ENCODE peak calls at places on chromosomes 7 and 10, in seven cellular contexts. A, T, P, L, O, I and F are unnamed samples. For H3K4me1 and H3K9me3, the result is how much of the 10 kb centered on the place peaks cover.

GRCh38 chr10:43199684-43200537 is 61.7 kb downstream of the CSGALNACT2 start:
- DNase-seq in T (no peak), P (no peak), I (no peak), O (peak), A (no peak), L (no peak), F (no peak)

GRCh38 chr10:51386248-51386885 is 312.1 kb downstream of the PRKG1 start:
- DNase-seq in L (no peak), P (no peak), I (no peak), T (no peak), O (no peak), A (no peak), F (no peak)

GRCh38 chr10:83515001-83515400 is 624.3 kb upstream of the GHITM start:
- DNase-seq in O (no peak), P (no peak), T (no peak), L (no peak), A (no peak), I (no peak), F (no peak)

GRCh38 chr10:126917975-126918908 is 13.0 kb downstream of the DOCK1 start:
- DNase-seq in T (no peak), O (no peak), I (no peak), L (no peak), P (no peak), A (no peak), F (no peak)

GRCh38 chr7:147571436-147572180 is 1019.0 kb upstream of the C7orf33 start:
- DNase-seq in L (no peak), P (no peak), I (no peak), O (no peak), T (no peak), A (no peak), F (no peak)

GRCh38 chr10:21078410-21079329 is 181.6 kb upstream of the NEBL start:
- DNase-seq in L (peak), I (peak), T (peak), O (peak), A (peak), P (peak), F (peak)

GRCh38 chr7:28068811-28069216 is 111.8 kb downstream of the JAZF1 start:
- DNase-seq in I (no peak), T (no peak), L (no peak), O (no peak), A (no peak), P (peak), F (no peak)

GRCh38 chr7:150665075-150665794 is 20.3 kb upstream of the GIMAP2 start:
- DNase-seq in O (no peak), I (no peak), L (no peak), T (no peak), A (no peak), P (no peak), F (no peak)

GRCh38 chr10:105017116-105017515 is 376.0 kb downstream of the SORCS3 start:
- DNase-seq in A (no peak), L (no peak), P (no peak), O (no peak), I (no peak), T (no peak), F (no peak)

GRCh38 chr10:123527122-123527521 is 139.0 kb upstream of the GPR26 start:
- DNase-seq in L (no peak), A (no peak), P (no peak), O (no peak), I (no peak), T (no peak), F (no peak)

GRCh38 chr7:21642422-21642821 is 99.6 kb downstream of the DNAH11 start:
- DNase-seq in T (no peak), I (no peak), O (no peak), P (no peak), A (no peak), L (no peak), F (no peak)

GRCh38 chr10:21985541-21985940 is 18.0 kb downstream of the DNAJC1 start:
- DNase-seq in O (no peak), I (no peak), P (no peak), L (no peak), T (no peak), A (no peak), F (no peak)

GRCh38 chr10:1418031-1418550 is 319.2 kb downstream of the ADARB2 start:
- DNase-seq in O (no peak), A (no peak), T (no peak), L (no peak), I (no peak), P (no peak), F (no peak)

GRCh38 chr10:33133557-33133956 is 175.5 kb upstream of the ITGB1 start:
- DNase-seq in O (no peak), L (no peak), A (no peak), P (no peak), T (no peak), I (no peak), F (no peak)

GRCh38 chr10:5896208-5896607 is 6.2 kb downstream of the FBH1 start:
- DNase-seq in T (no peak), L (no peak), A (no peak), I (no peak), P (no peak), O (no peak), F (no peak)

GRCh38 chr7:25168145-25168544 is 43.1 kb upstream of the CYCS start:
- DNase-seq in I (no peak), L (no peak), A (no peak), T (no peak), O (no peak), P (no peak), F (no peak)

GRCh38 chr7:55019691-55020480 is 1.1 kb downstream of the EGFR start:
- DNase-seq in I (peak), L (no peak), P (peak), A (peak), O (no peak), T (no peak), F (peak)

GRCh38 chr7:94656925-94657731 is 1.2 kb upstream of the SGCE start:
- DNase-seq in P (peak), I (peak), O (no peak), T (no peak), A (no peak), L (no peak), F (peak)

GRCh38 chr10:124918906-124919305 is 23.0 kb upstream of the ZRANB1 start:
- DNase-seq in I (no peak), T (no peak), O (no peak), L (no peak), P (no peak), A (no peak), F (no peak)

GRCh38 chr10:118470470-118470869 is 125.0 kb downstream of the PRLHR start:
- DNase-seq in I (no peak), L (no peak), T (no peak), A (no peak), P (no peak), O (no peak), F (no peak)

GRCh38 chr10:49595713-49596492 is 14.2 kb upstream of the SLC18A3 start:
- DNase-seq in T (no peak), I (no peak), L (no peak), P (no peak), A (no peak), O (no peak), F (no peak)

GRCh38 chr10:113539789-113540188 is 13.1 kb upstream of the HABP2 start:
- DNase-seq in O (no peak), L (no peak), I (no peak), A (no peak), T (no peak), P (no peak), F (peak)

GRCh38 chr10:126854726-126855125 is 50.5 kb upstream of the DOCK1 start:
- DNase-seq in L (no peak), O (no peak), I (no peak), A (no peak), T (no peak), P (no peak), F (no peak)

GRCh38 chr7:41574377-41574776 is 128.5 kb downstream of the INHBA start:
- DNase-seq in A (no peak), L (no peak), O (no peak), T (no peak), P (no peak), I (no peak), F (no peak)

GRCh38 chr10:13922591-13922990 is 335.8 kb downstream of the PRPF18 start:
- DNase-seq in I (no peak), P (no peak), A (no peak), T (no peak), O (no peak), L (no peak), F (no peak)

GRCh38 chr10:43928425-43928968 is 279.8 kb upstream of the ZNF32 start:
- DNase-seq in T (no peak), A (no peak), P (no peak), I (no peak), O (no peak), L (no peak), F (no peak)

GRCh38 chr7:40194743-40195142 is 59.9 kb downstream of the SUGCT start:
- DNase-seq in I (no peak), O (no peak), P (no peak), T (no peak), A (no peak), L (no peak), F (no peak)

GRCh38 chr7:106678795-106679152 is 17.8 kb upstream of the CCDC71L start:
- DNase-seq in L (no peak), A (no peak), O (no peak), I (no peak), T (no peak), P (no peak), F (no peak)

GRCh38 chr10:79176949-79177602 is 108.3 kb downstream of the ZMIZ1 start:
- DNase-seq in O (no peak), P (peak), I (no peak), A (no peak), L (no peak), T (peak), F (no peak)

DNA sequence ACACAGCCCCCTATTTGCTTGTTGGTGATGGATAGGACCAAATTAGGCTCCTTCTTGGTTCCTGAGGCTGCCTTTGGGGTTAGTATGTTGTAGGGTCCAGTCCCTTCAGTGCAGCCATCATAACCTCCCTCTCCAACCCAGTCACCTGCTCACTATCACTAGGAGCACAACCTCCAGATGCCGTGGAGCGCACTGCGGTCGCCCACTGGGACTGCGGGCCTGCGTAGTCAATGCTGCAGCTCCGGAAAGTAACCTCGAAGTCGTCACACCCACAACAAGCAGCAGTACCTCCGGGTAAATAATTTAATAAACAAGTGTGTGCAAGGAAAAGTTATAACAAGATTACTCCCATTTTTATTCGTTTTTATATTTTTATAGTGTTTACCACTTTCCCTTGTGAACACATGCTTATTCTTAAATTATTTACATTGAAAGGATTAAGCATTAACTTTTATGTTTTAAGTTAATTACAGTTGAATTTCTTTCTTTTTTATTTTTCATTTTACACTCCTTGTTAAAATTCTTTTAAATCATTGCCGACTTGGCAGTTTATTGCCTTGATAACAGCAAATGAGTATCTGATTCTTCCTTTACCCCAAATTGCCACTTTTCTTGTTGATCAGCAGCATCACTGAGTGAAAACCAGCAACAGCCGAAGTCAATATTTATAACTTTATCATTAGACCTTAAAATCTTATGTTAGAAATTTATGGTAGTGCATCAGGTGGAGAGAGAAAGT is 399.5 kb upstream of the LRGUK start:
- DNase-seq in L (no peak), T (no peak), P (no peak), A (no peak), O (no peak), I (no peak), F (no peak)
- H3K4me1 ChIP-seq in L (under half), T (under half), P (under half), A (under half), O (under half), I (under half), F (under half)

GRCh38 chr10:128695326-128695725 is 569.1 kb upstream of the MKI67 start:
- DNase-seq in T (no peak), A (no peak), I (no peak), L (no peak), P (no peak), O (no peak), F (no peak)
- H3K9me3 ChIP-seq in T (under half), A (under half), I (under half), L (under half), P (under half), O (under half), F (under half)

GRCh38 chr10:3876563-3876962 is 91.6 kb upstream of the KLF6 start:
- DNase-seq in L (no peak), I (no peak), A (no peak), T (no peak), O (no peak), P (no peak), F (no peak)

GRCh38 chr10:3881622-3882021 is 96.6 kb upstream of the KLF6 start:
- DNase-seq in I (no peak), P (no peak), T (no peak), A (no peak), L (no peak), O (no peak), F (peak)

GRCh38 chr10:3875842-3876235 is 90.8 kb upstream of the KLF6 start:
- DNase-seq in I (no peak), A (no peak), L (no peak), O (no peak), T (no peak), P (no peak), F (no peak)

GRCh38 chr10:3877092-3878000 is 92.3 kb upstream of the KLF6 start:
- DNase-seq in L (no peak), O (no peak), P (no peak), I (no peak), A (no peak), T (no peak), F (no peak)

GRCh38 chr10:3879073-3879472 is 94.1 kb upstream of the KLF6 start:
- DNase-seq in I (no peak), T (no peak), A (no peak), P (no peak), O (no peak), L (no peak), F (no peak)
- H3K4me3 ChIP-seq in I (no peak), T (no peak), A (no peak), P (no peak), O (no peak), L (no peak), F (no peak)

GRCh38 chr7:78400038-78400437 is 601.5 kb downstream of the PHTF2 start:
- DNase-seq in I (no peak), O (no peak), L (no peak), P (no peak), T (no peak), A (no peak), F (no peak)

GRCh38 chr7:78395298-78396120 is 596.9 kb downstream of the PHTF2 start:
- DNase-seq in P (no peak), I (no peak), O (no peak), T (no peak), A (no peak), L (no peak), F (no peak)

GRCh38 chr7:78398576-78398975 is 600.0 kb downstream of the PHTF2 start:
- DNase-seq in L (no peak), T (no peak), I (no peak), P (no peak), O (no peak), A (no peak), F (no peak)

GRCh38 chr7:78396190-78396589 is 597.6 kb downstream of the PHTF2 start:
- DNase-seq in L (no peak), O (no peak), I (no peak), P (no peak), T (no peak), A (no peak), F (no peak)

DNA sequence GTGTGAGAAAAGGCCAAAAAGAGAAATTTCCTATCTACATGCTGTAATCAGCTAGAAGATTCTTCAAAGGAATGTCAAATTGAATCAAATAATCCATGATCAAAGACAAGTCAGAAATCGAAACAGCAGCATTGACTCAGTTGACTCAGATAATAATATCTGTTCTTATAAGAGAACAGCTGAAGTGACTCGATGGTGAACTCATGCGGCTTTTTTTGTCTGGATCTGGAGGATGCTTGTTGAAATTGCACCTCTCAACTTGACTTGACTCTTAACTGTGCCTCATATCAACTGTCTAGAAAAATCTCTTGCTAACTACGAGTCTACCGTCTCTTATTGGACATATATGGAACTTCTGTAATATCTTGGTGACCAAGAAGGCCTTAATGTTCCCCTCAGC is 599.5 kb downstream of the PHTF2 start:
- DNase-seq in I (no peak), O (no peak), P (no peak), L (no peak), T (no peak), A (no peak), F (no peak)
- H3K4me1 ChIP-seq in I (under half), O (under half), P (under half), L (under half), T (under half), A (under half), F (under half)

GRCh38 chr10:130719447-130719752 is 583.2 kb downstream of the GLRX3 start:
- DNase-seq in I (no peak), T (no peak), O (no peak), L (no peak), A (no peak), P (no peak), F (no peak)
- H3K9me3 ChIP-seq in I (under half), T (under half), O (under half), L (under half), A (under half), P (under half), F (under half)